ENCODE peak calls at places on chromosome 10, in five cellular contexts. One of them, this sample, is unnamed. For H3K9me3, the result is how much of the 10 kb centered on the place peaks cover.

GRCh38 chr10:31752167-31752566 is 176.5 kb downstream of the ARHGAP12 start:
- DNase-seq in neural progenitor cell: no peak
- DNase-seq in SK-N-SH: no peak
- DNase-seq in hepatocyte: no peak
- DNase-seq in OCI-LY7: no peak
- DNase-seq in this sample: no peak

GRCh38 chr10:78301481-78301880 is 267.8 kb downstream of the RPS24 start:
- DNase-seq in OCI-LY7: no peak
- DNase-seq in neural progenitor cell: no peak
- DNase-seq in SK-N-SH: no peak
- DNase-seq in hepatocyte: no peak
- DNase-seq in this sample: no peak

GRCh38 chr10:42990016-42990720 is 86.7 kb upstream of the RET start:
- DNase-seq in neural progenitor cell: no peak
- DNase-seq in OCI-LY7: no peak
- DNase-seq in hepatocyte: peak
- DNase-seq in SK-N-SH: no peak
- DNase-seq in this sample: no peak

GRCh38 chr10:74227697-74228424 is 76.8 kb downstream of the ADK start:
- DNase-seq in hepatocyte: no peak
- DNase-seq in OCI-LY7: peak
- DNase-seq in SK-N-SH: no peak
- DNase-seq in neural progenitor cell: no peak
- DNase-seq in this sample: peak

GRCh38 chr10:118455181-118455695 is 113.1 kb upstream of the FAM204A start:
- DNase-seq in hepatocyte: no peak
- DNase-seq in OCI-LY7: no peak
- DNase-seq in neural progenitor cell: no peak
- DNase-seq in SK-N-SH: no peak
- DNase-seq in this sample: no peak

GRCh38 chr10:4343091-4343490 is 482.9 kb upstream of the AKR1E2 start:
- DNase-seq in neural progenitor cell: no peak
- DNase-seq in SK-N-SH: no peak
- DNase-seq in OCI-LY7: no peak
- DNase-seq in hepatocyte: no peak
- DNase-seq in this sample: no peak

GRCh38 chr10:3482200-3482993 is 302.6 kb downstream of the KLF6 start:
- DNase-seq in hepatocyte: peak
- DNase-seq in OCI-LY7: peak
- DNase-seq in neural progenitor cell: peak
- DNase-seq in SK-N-SH: no peak
- DNase-seq in this sample: peak

GRCh38 chr10:92814790-92815189 is 33.5 kb upstream of the EXOC6 start:
- DNase-seq in neural progenitor cell: no peak
- DNase-seq in hepatocyte: no peak
- DNase-seq in OCI-LY7: no peak
- DNase-seq in SK-N-SH: no peak
- DNase-seq in this sample: no peak

GRCh38 chr10:18157909-18158308 is 17.7 kb downstream of the CACNB2 start:
- DNase-seq in hepatocyte: no peak
- DNase-seq in SK-N-SH: no peak
- DNase-seq in neural progenitor cell: no peak
- DNase-seq in OCI-LY7: no peak
- DNase-seq in this sample: peak

GRCh38 chr10:50614444-50615137 is 9.2 kb downstream of the SGMS1 start:
- DNase-seq in hepatocyte: peak
- DNase-seq in neural progenitor cell: peak
- DNase-seq in SK-N-SH: no peak
- DNase-seq in OCI-LY7: peak
- DNase-seq in this sample: no peak

GRCh38 chr10:102230264-102230860 is 4.3 kb downstream of the ELOVL3 start:
- DNase-seq in SK-N-SH: peak
- DNase-seq in neural progenitor cell: peak
- DNase-seq in OCI-LY7: no peak
- DNase-seq in hepatocyte: peak
- DNase-seq in this sample: peak

GRCh38 chr10:7458554-7458953 is 47.7 kb upstream of the SFMBT2 start:
- DNase-seq in neural progenitor cell: no peak
- DNase-seq in SK-N-SH: no peak
- DNase-seq in hepatocyte: no peak
- DNase-seq in OCI-LY7: no peak
- DNase-seq in this sample: peak

GRCh38 chr10:84948644-84949043 is 620.3 kb downstream of the CCSER2 start:
- DNase-seq in hepatocyte: no peak
- DNase-seq in neural progenitor cell: no peak
- DNase-seq in OCI-LY7: no peak
- DNase-seq in SK-N-SH: no peak
- DNase-seq in this sample: no peak

DNA sequence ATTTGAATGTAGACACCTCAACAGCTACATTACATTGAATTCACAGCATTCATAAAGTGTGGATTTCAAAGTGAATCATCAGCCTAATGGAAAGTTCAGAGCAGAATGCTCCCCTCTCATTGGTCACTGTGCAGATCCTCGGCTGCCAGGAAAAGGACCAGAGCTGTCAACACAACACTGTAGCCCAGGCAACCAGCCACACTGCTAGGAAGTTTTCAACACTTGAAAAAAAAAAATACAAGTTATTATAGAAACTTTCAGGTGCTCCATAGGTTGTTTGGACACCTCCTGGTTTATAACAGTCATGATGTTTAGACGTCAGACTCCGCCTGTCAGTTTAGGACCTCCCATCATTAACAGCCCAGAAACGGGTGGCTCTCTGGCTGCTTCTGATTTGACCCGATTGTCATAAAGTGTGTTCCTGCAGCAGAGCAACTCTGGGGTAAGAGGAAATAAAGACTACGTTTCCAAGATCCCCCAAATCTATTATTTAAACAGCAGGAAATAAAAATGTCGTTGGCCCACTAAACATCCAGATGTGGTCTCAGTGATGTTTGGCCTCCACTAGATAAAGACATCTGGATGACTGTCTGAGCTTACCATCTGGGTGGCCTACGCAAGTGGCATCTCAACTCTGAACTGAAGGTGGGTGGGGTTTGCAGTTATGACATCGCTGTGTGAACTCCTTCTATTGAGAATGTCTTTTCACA is 117.4 kb downstream of the CABCOCO1 start:
- DNase-seq in OCI-LY7: no peak
- DNase-seq in SK-N-SH: no peak
- DNase-seq in hepatocyte: peak
- DNase-seq in neural progenitor cell: no peak
- DNase-seq in this sample: peak
- TF ChIP-seq EZH2phosphoT487 in OCI-LY7: no peak
- TF ChIP-seq EZH2phosphoT487 in SK-N-SH: no peak
- TF ChIP-seq EZH2phosphoT487 in hepatocyte: no peak
- TF ChIP-seq EZH2phosphoT487 in neural progenitor cell: no peak
- TF ChIP-seq EZH2phosphoT487 in this sample: peak

GRCh38 chr10:130763071-130763470 is 548.5 kb downstream of the TCERG1L start:
- DNase-seq in SK-N-SH: no peak
- DNase-seq in neural progenitor cell: no peak
- DNase-seq in OCI-LY7: no peak
- DNase-seq in hepatocyte: no peak
- DNase-seq in this sample: no peak

GRCh38 chr10:130761032-130761575 is 550.4 kb downstream of the TCERG1L start:
- DNase-seq in SK-N-SH: no peak
- DNase-seq in OCI-LY7: no peak
- DNase-seq in hepatocyte: no peak
- DNase-seq in neural progenitor cell: no peak
- DNase-seq in this sample: no peak

GRCh38 chr10:130763491-130763890 is 548.0 kb downstream of the TCERG1L start:
- DNase-seq in hepatocyte: no peak
- DNase-seq in SK-N-SH: no peak
- DNase-seq in OCI-LY7: no peak
- DNase-seq in neural progenitor cell: no peak
- DNase-seq in this sample: no peak

GRCh38 chr10:130762481-130762880 is 549.0 kb downstream of the TCERG1L start:
- DNase-seq in neural progenitor cell: no peak
- DNase-seq in hepatocyte: no peak
- DNase-seq in OCI-LY7: no peak
- DNase-seq in SK-N-SH: no peak
- DNase-seq in this sample: no peak

GRCh38 chr10:130761896-130762295 is 549.6 kb downstream of the TCERG1L start:
- DNase-seq in OCI-LY7: no peak
- DNase-seq in hepatocyte: no peak
- DNase-seq in SK-N-SH: no peak
- DNase-seq in neural progenitor cell: no peak
- DNase-seq in this sample: no peak
- H3K9me3 ChIP-seq in OCI-LY7: under half
- H3K9me3 ChIP-seq in hepatocyte: under half
- H3K9me3 ChIP-seq in SK-N-SH: under half
- H3K9me3 ChIP-seq in neural progenitor cell: under half
- H3K9me3 ChIP-seq in this sample: under half

DNA sequence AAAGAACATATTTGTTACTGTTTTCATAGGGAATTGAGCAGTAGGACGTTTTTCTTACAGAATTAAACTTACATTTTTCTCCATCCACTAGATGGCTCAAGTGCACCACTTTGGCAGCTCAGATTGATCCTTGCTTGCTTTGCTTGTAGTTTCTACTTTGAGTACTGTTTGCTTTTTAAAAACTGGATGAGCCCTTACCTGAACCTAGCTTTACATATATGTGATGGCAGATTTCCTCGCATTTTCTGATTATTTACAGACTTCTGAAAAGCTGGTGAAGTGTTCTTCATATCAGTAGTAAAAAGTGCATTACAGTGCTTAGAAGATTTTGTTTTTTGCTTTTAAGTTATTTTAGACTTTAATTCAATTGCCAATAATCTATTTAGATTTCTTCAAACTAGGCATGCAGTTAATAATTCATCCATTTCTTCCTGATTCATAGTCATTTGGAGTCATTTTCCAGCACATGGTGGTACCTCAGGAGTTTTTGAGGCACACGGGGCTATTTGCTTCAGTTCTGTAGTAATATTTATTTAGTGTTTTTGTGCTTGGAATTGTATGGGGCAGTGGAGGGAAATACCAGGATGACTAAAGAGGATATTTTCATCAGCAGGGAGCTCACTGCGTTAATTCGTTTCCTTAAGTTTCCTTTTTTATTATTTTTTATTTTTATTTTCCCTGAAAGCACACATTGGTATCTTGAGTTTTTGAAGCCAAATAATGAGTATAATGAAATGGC is 57.3 kb downstream of the MAPK8 start:
- DNase-seq in SK-N-SH: peak
- DNase-seq in OCI-LY7: peak
- DNase-seq in hepatocyte: peak
- DNase-seq in neural progenitor cell: peak
- DNase-seq in this sample: peak
- TF ChIP-seq EZH2phosphoT487 in SK-N-SH: no peak
- TF ChIP-seq EZH2phosphoT487 in OCI-LY7: no peak
- TF ChIP-seq EZH2phosphoT487 in hepatocyte: no peak
- TF ChIP-seq EZH2phosphoT487 in neural progenitor cell: no peak
- TF ChIP-seq EZH2phosphoT487 in this sample: no peak

GRCh38 chr10:103529539-103529938 is 36.0 kb downstream of the NEURL1 start:
- DNase-seq in neural progenitor cell: no peak
- DNase-seq in hepatocyte: no peak
- DNase-seq in OCI-LY7: no peak
- DNase-seq in SK-N-SH: no peak
- DNase-seq in this sample: no peak
- H3K9me3 ChIP-seq in neural progenitor cell: under half
- H3K9me3 ChIP-seq in hepatocyte: under half
- H3K9me3 ChIP-seq in OCI-LY7: under half
- H3K9me3 ChIP-seq in SK-N-SH: under half
- H3K9me3 ChIP-seq in this sample: under half

DNA sequence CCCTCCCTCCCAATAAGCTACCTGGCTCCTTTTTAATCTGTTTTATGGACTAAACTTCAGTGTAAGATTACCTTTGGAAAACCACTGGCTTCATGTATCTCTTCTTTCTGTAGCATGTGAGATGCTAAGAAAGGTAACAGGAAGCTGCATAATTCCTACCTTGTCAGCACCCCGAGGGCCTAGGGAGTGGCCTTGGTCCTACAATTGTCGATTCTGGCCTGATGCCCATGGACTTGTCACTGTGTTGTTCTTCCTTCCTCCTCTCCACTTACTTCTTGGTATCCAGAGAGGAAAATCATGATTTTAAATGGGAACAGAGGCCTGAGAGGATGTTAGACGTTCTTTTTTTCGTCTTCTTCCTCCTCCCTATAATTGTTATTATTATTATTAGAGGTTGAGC is 42.9 kb upstream of the PDZD8 start:
- DNase-seq in neural progenitor cell: no peak
- DNase-seq in hepatocyte: no peak
- DNase-seq in SK-N-SH: no peak
- DNase-seq in OCI-LY7: no peak
- DNase-seq in this sample: no peak
- TF ChIP-seq EZH2phosphoT487 in neural progenitor cell: no peak
- TF ChIP-seq EZH2phosphoT487 in hepatocyte: no peak
- TF ChIP-seq EZH2phosphoT487 in SK-N-SH: no peak
- TF ChIP-seq EZH2phosphoT487 in OCI-LY7: no peak
- TF ChIP-seq EZH2phosphoT487 in this sample: no peak

DNA sequence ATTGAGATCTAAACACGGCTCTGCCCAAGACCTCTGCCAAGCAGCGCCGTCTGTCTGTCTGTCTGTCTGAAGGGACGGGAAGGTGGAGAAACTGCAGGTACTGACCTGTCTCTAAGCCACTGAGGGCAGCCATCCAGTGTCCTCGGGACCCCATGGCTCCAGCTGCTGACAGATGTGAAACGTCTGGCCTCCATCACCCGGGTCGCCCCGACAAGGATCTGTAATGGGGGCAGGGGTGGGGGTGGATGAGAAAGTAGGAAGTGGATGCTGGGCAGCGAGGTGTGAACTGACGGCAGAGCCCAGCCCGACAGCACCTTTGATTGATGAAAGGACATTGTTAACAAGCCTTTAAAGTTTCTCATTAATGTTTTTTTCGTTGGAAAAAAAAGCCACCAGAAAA is 193.1 kb downstream of the EBF3 start:
- DNase-seq in OCI-LY7: no peak
- DNase-seq in SK-N-SH: no peak
- DNase-seq in hepatocyte: no peak
- DNase-seq in neural progenitor cell: no peak
- DNase-seq in this sample: no peak
- H3K9me3 ChIP-seq in OCI-LY7: under half
- H3K9me3 ChIP-seq in SK-N-SH: under half
- H3K9me3 ChIP-seq in hepatocyte: under half
- H3K9me3 ChIP-seq in neural progenitor cell: under half
- H3K9me3 ChIP-seq in this sample: under half

GRCh38 chr10:98030093-98030821 is at the start of gene CRTAC1:
- DNase-seq in neural progenitor cell: peak
- DNase-seq in SK-N-SH: peak
- DNase-seq in hepatocyte: peak
- DNase-seq in OCI-LY7: no peak
- DNase-seq in this sample: peak

GRCh38 chr10:98031440-98031839 is 1.0 kb upstream of the CRTAC1 start:
- DNase-seq in neural progenitor cell: no peak
- DNase-seq in OCI-LY7: no peak
- DNase-seq in SK-N-SH: no peak
- DNase-seq in hepatocyte: no peak
- DNase-seq in this sample: no peak

GRCh38 chr10:98030991-98031431 is 590 bp upstream of the CRTAC1 start:
- DNase-seq in OCI-LY7: no peak
- DNase-seq in SK-N-SH: peak
- DNase-seq in hepatocyte: peak
- DNase-seq in neural progenitor cell: peak
- DNase-seq in this sample: no peak

GRCh38 chr10:98028168-98028770 is 2.2 kb downstream of the CRTAC1 start:
- DNase-seq in OCI-LY7: peak
- DNase-seq in hepatocyte: peak
- DNase-seq in SK-N-SH: peak
- DNase-seq in neural progenitor cell: peak
- DNase-seq in this sample: peak

GRCh38 chr10:98029149-98030092 is 1.0 kb downstream of the CRTAC1 start:
- DNase-seq in SK-N-SH: peak
- DNase-seq in hepatocyte: no peak
- DNase-seq in OCI-LY7: no peak
- DNase-seq in neural progenitor cell: peak
- DNase-seq in this sample: no peak
- TF ChIP-seq EZH2phosphoT487 in SK-N-SH: no peak
- TF ChIP-seq EZH2phosphoT487 in hepatocyte: no peak
- TF ChIP-seq EZH2phosphoT487 in OCI-LY7: no peak
- TF ChIP-seq EZH2phosphoT487 in neural progenitor cell: peak
- TF ChIP-seq EZH2phosphoT487 in this sample: peak

GRCh38 chr10:34098817-34099567 is 716.1 kb downstream of the PARD3 start:
- DNase-seq in neural progenitor cell: no peak
- DNase-seq in SK-N-SH: no peak
- DNase-seq in OCI-LY7: no peak
- DNase-seq in hepatocyte: no peak
- DNase-seq in this sample: no peak
- H3K9me3 ChIP-seq in neural progenitor cell: under half
- H3K9me3 ChIP-seq in SK-N-SH: under half
- H3K9me3 ChIP-seq in OCI-LY7: under half
- H3K9me3 ChIP-seq in hepatocyte: under half
- H3K9me3 ChIP-seq in this sample: under half